ENCODE peak calls at places on chromosomes 1 and 21, in six cellular contexts. E, O, F, N, J and V are unnamed samples.

GRCh38 chr1:214331827-214332423 is 51.0 kb downstream of the SMYD2 start:
- DNase-seq in E (peak; percentile 29), N (peak; percentile 79), J (peak; percentile 87), O (no peak), F (peak; percentile 53), V (no peak)

GRCh38 chr1:164707868-164708331 is 148.9 kb downstream of the PBX1 start:
- DNase-seq in O (no peak), J (no peak), N (no peak), E (no peak), F (no peak), V (peak; percentile 63)

GRCh38 chr1:155507960-155508359 is 54.6 kb downstream of the ASH1L start:
- DNase-seq in O (no peak), F (no peak), J (no peak), N (no peak), E (no peak), V (no peak)

GRCh38 chr1:17080881-17081280 is 27.0 kb upstream of the SDHB start:
- DNase-seq in E (no peak), O (no peak), F (no peak), J (no peak), N (no peak), V (no peak)

GRCh38 chr1:73639494-73639893 is 558.5 kb downstream of the LRRIQ3 start:
- DNase-seq in F (no peak), E (no peak), J (no peak), O (no peak), N (no peak), V (no peak)

GRCh38 chr1:165068716-165069115 is 287.8 kb downstream of the LMX1A start:
- DNase-seq in O (no peak), N (no peak), E (no peak), J (no peak), F (peak; percentile 27), V (no peak)

GRCh38 chr1:24951337-24951736 is 21.3 kb upstream of the RUNX3 start:
- DNase-seq in N (no peak), J (no peak), F (no peak), O (no peak), E (no peak), V (no peak)

GRCh38 chr1:43265431-43265830 is 4.4 kb upstream of the TMEM125 start:
- DNase-seq in N (no peak), E (no peak), O (no peak), J (no peak), F (no peak), V (no peak)

GRCh38 chr1:180933141-180933540 is 20.4 kb downstream of the KIAA1614 start:
- DNase-seq in E (no peak), O (no peak), N (peak; percentile 44), F (no peak), J (no peak), V (no peak)

GRCh38 chr1:232806071-232806510 is 875 bp downstream of the MAP10 start:
- DNase-seq in J (peak; percentile 46), E (no peak), N (no peak), O (no peak), F (no peak), V (no peak)

GRCh38 chr1:96764469-96764868 is 42.9 kb downstream of the PTBP2 start:
- DNase-seq in F (no peak), J (no peak), O (no peak), E (no peak), N (no peak), V (no peak)

GRCh38 chr1:48082271-48082925 is 85.2 kb upstream of the TRABD2B start:
- DNase-seq in E (no peak), N (no peak), O (no peak), J (no peak), F (no peak), V (no peak)

GRCh38 chr21:22083899-22084298 is 1085.7 kb downstream of the NCAM2 start:
- DNase-seq in F (no peak), N (no peak), J (no peak), O (no peak), E (no peak), V (no peak)

GRCh38 chr1:220556641-220557040 is 28.7 kb downstream of the MARK1 start:
- DNase-seq in N (no peak), F (no peak), O (no peak), E (no peak), J (peak; percentile 65), V (no peak)

GRCh38 chr1:161738627-161739287 is 10.8 kb upstream of the DUSP12 start:
- DNase-seq in N (peak; percentile 79), F (peak; percentile 30), E (peak; percentile 59), O (peak; percentile 55), J (peak; percentile 69), V (no peak)

GRCh38 chr1:156490401-156491032 is 10.1 kb downstream of the MEF2D start:
- DNase-seq in J (peak; percentile 96), O (no peak), F (no peak), N (peak; percentile 77), E (no peak), V (no peak)

GRCh38 chr1:54464477-54465146 is 58.4 kb upstream of the SSBP3 start:
- DNase-seq in J (peak; percentile 80), F (no peak), E (no peak), N (peak; percentile 60), O (no peak), V (no peak)

GRCh38 chr1:157678721-157679120 is 21.8 kb downstream of the FCRL3 start:
- DNase-seq in E (no peak), F (no peak), J (no peak), O (no peak), N (no peak), V (no peak)

GRCh38 chr1:117569956-117570355 is 35.9 kb upstream of the TENT5C start:
- DNase-seq in O (no peak), N (no peak), J (no peak), F (no peak), E (no peak), V (no peak)

GRCh38 chr1:26768755-26769154 is 19.0 kb upstream of the PIGV start:
- DNase-seq in J (peak; percentile 73), F (no peak), O (no peak), N (no peak), E (no peak), V (no peak)

GRCh38 chr1:220420700-220421099 is 107.2 kb upstream of the MARK1 start:
- DNase-seq in N (no peak), J (no peak), E (no peak), F (no peak), O (no peak), V (no peak)

GRCh38 chr1:1021860-1022259 is 1.9 kb downstream of the AGRN start:
- DNase-seq in N (no peak), J (no peak), O (no peak), F (no peak), E (no peak), V (no peak)

GRCh38 chr1:78045850-78046778 is at the start of gene GIPC2:
- DNase-seq in O (no peak), F (peak; percentile 75), J (peak; percentile 73), E (no peak), N (peak; percentile 73), V (no peak)

DNA sequence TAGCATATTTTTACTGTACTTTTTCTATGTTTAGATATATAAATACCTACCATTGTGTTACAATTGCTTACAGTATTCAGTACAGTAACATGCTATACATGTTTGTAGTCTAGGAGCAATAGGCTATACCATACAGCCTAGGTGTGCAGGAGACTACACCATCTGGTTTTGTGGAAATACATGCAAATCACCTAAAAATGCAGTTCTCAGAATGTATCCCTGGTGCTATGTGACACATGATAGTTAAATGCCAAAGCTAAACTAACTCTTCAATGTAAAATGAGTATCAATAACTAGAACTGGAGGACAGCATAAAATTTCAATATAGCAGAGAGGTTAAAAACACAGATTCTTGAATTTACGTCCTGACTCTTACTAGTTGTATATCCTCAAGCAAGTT is 14.8 kb downstream of the NUCKS1 start:
- DNase-seq in N (no peak), E (no peak), O (no peak), F (no peak), J (peak; percentile 27), V (no peak)
- H3K27ac ChIP-seq in N (no peak overlapping the region), E (no peak overlapping the region), O (no peak overlapping the region), F (no peak overlapping the region), J (no peak overlapping the region), V (no peak overlapping the region)

GRCh38 chr1:209384710-209385550 is 198.6 kb upstream of the CAMK1G start:
- DNase-seq in F (no peak), J (no peak), E (no peak), O (no peak), N (no peak), V (no peak)

GRCh38 chr1:209382701-209383100 is 200.8 kb upstream of the CAMK1G start:
- DNase-seq in F (no peak), N (no peak), E (no peak), J (no peak), O (no peak), V (no peak)

GRCh38 chr1:209386156-209386555 is 197.4 kb upstream of the CAMK1G start:
- DNase-seq in E (no peak), F (no peak), O (no peak), N (no peak), J (no peak), V (no peak)

GRCh38 chr1:209383422-209383821 is 200.1 kb upstream of the CAMK1G start:
- DNase-seq in N (no peak), J (no peak), O (no peak), E (no peak), F (no peak), V (peak; percentile 73)

GRCh38 chr1:209383907-209384709 is 199.4 kb upstream of the CAMK1G start:
- DNase-seq in O (no peak), F (no peak), N (peak; percentile 55), E (no peak), J (no peak), V (no peak)
- H3K27ac ChIP-seq in O (no peak overlapping the region), F (no peak overlapping the region), N (peak overlapping the region; percentile 89), E (no peak overlapping the region), J (no peak overlapping the region), V (peak overlapping the region; percentile 98)

GRCh38 chr1:59814901-59815825 is at the start of gene HOOK1:
- DNase-seq in N (peak; percentile 34), J (peak; percentile 51), O (no peak), F (peak; percentile 39), E (no peak), V (no peak)
- H3K27ac ChIP-seq in N (no peak within 1 kb of the TSS), J (no peak within 1 kb of the TSS), O (no peak within 1 kb of the TSS), F (peak within 1 kb of the TSS; percentile 54), E (peak within 1 kb of the TSS; percentile 7), V (no peak within 1 kb of the TSS)

DNA sequence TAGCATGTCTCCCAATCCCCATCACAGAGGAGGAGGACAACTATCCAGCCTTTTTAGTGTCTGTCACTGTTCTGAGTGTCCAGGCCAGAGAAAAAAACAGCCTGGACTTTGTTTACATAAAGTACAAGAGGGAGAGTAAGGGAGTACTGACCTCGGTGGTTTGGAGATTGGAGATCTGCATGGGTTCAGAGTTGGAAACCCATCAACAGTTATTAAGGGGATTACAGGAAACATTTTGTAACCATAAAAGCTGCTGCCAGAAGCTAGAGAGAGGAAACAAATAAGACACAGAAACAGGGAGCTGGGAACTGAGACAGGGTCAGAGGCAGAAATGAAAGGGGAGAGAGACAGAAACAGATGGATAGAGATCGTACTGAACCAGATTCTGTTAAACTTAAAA is 131.5 kb upstream of the CTTNBP2NL start:
- DNase-seq in F (no peak), N (no peak), O (no peak), J (no peak), E (no peak), V (no peak)
- H3K27ac ChIP-seq in F (peak overlapping the region; percentile 30), N (no peak overlapping the region), O (no peak overlapping the region), J (no peak overlapping the region), E (no peak overlapping the region), V (no peak overlapping the region)

DNA sequence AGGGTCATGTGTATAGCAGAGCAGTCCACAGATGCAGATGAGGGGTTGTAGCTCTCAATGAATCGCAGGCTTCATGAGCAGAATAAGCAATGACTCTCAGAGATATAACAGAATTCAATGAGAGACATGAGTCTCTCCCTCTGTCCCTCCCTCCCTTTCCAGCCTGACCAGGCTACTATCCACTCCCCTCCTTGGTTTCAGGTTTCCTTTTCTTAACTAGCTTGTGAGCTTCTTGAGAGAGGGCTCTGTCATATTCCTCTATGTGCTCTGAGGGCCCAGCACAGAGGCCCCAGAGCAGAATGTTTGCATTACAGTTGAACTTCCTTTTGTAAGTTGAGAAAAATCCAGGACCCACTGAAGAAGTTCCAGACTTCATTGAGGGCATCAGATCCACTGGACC is 15.2 kb upstream of the JUN start:
- DNase-seq in N (no peak), F (no peak), O (no peak), E (no peak), J (no peak), V (no peak)
- H3K27ac ChIP-seq in N (no peak overlapping the region), F (no peak overlapping the region), O (no peak overlapping the region), E (no peak overlapping the region), J (no peak overlapping the region), V (no peak overlapping the region)